ENCODE peak calls at places on chromosomes 13 and 19, in ten cellular contexts. O, Y, A, B, V, F, Q, X, L and N are unnamed samples.

GRCh38 chr19:42402376-42403116 is 12.4 kb upstream of the CNFN start:
- DNase-seq in O (no peak), V (no peak), Y (no peak), X (no peak), Q (no peak), B (no peak), F (no peak), L (peak), A (no peak), N (no peak)

GRCh38 chr19:6828698-6829633 is 56.5 kb downstream of the VAV1 start:
- DNase-seq in O (peak), Q (no peak), Y (peak), B (peak), V (no peak), L (no peak), F (no peak), X (no peak), A (no peak), N (no peak)

GRCh38 chr13:98407575-98407974 is 169.3 kb downstream of the STK24 start:
- DNase-seq in L (no peak), V (no peak), B (no peak), A (no peak), O (no peak), Q (no peak), F (no peak), X (no peak), Y (no peak), N (no peak)

GRCh38 chr19:41570639-41571112 is 5.3 kb upstream of the CEACAM21 start:
- DNase-seq in A (peak), L (peak), X (peak), B (peak), O (peak), Q (peak), F (peak), V (no peak), Y (peak), N (peak)

GRCh38 chr13:55632402-55632801 is 1508.3 kb upstream of the PRR20A start:
- DNase-seq in V (no peak), A (no peak), B (no peak), F (no peak), O (no peak), X (no peak), Q (no peak), Y (no peak), L (no peak), N (no peak)

GRCh38 chr13:102354011-102354410 is 47.8 kb downstream of the FGF14 start:
- DNase-seq in F (no peak), Y (no peak), A (no peak), L (no peak), V (no peak), Q (no peak), X (no peak), B (no peak), O (no peak), N (no peak)

GRCh38 chr19:38667552-38668205 is 20.2 kb downstream of the ACTN4 start:
- DNase-seq in X (peak), V (no peak), Y (no peak), O (no peak), A (peak), B (peak), F (no peak), Q (no peak), L (no peak), N (no peak)

GRCh38 chr13:94178625-94179244 is 300.7 kb downstream of the DCT start:
- DNase-seq in F (no peak), B (no peak), Y (no peak), Q (no peak), A (no peak), L (no peak), X (no peak), V (no peak), O (no peak), N (no peak)

GRCh38 chr19:31991984-31992655 is 353.3 kb upstream of the ZNF507 start:
- DNase-seq in O (no peak), Y (no peak), B (no peak), V (no peak), L (no peak), X (no peak), A (no peak), Q (no peak), F (no peak), N (peak)

GRCh38 chr13:106118050-106118449 is 417.4 kb downstream of the EFNB2 start:
- DNase-seq in V (no peak), F (no peak), O (no peak), B (no peak), X (no peak), L (no peak), Q (no peak), Y (no peak), A (no peak), N (no peak)

GRCh38 chr13:73722120-73722519 is 412.1 kb downstream of the KLF12 start:
- DNase-seq in L (peak), Y (no peak), O (peak), A (peak), Q (no peak), B (peak), F (no peak), X (no peak), V (no peak), N (no peak)

GRCh38 chr19:54179921-54180452 is 7.0 kb upstream of the TMC4 start:
- DNase-seq in Y (peak), V (no peak), L (peak), X (no peak), O (peak), A (peak), Q (peak), B (no peak), F (peak), N (no peak)

GRCh38 chr19:1355974-1356865 is 27.5 kb upstream of the NDUFS7 start:
- DNase-seq in Q (no peak), Y (no peak), L (no peak), X (no peak), O (no peak), V (no peak), B (no peak), A (peak), F (no peak), N (no peak)
- TF ChIP-seq CTCF in Q (no peak), Y (no peak), L (no peak), X (no peak), O (no peak), V (no peak), B (no peak), A (no peak), F (no peak), N (no peak)

GRCh38 chr13:99505814-99506269 is 4.6 kb downstream of the TM9SF2 start:
- DNase-seq in O (no peak), A (peak), L (peak), F (no peak), X (no peak), Q (no peak), V (no peak), Y (no peak), B (peak), N (no peak)
- TF ChIP-seq CTCF in O (peak), A (peak), L (peak), F (peak), X (peak), Q (peak), V (peak), Y (no peak), B (peak), N (peak)

GRCh38 chr13:66714795-66715194 is 515.3 kb downstream of the PCDH9 start:
- DNase-seq in Q (no peak), F (no peak), V (no peak), O (no peak), Y (no peak), X (no peak), A (peak), L (no peak), B (no peak), N (no peak)
- TF ChIP-seq CTCF in Q (peak), F (no peak), V (no peak), O (peak), Y (no peak), X (no peak), A (peak), L (peak), B (peak), N (peak)

DNA sequence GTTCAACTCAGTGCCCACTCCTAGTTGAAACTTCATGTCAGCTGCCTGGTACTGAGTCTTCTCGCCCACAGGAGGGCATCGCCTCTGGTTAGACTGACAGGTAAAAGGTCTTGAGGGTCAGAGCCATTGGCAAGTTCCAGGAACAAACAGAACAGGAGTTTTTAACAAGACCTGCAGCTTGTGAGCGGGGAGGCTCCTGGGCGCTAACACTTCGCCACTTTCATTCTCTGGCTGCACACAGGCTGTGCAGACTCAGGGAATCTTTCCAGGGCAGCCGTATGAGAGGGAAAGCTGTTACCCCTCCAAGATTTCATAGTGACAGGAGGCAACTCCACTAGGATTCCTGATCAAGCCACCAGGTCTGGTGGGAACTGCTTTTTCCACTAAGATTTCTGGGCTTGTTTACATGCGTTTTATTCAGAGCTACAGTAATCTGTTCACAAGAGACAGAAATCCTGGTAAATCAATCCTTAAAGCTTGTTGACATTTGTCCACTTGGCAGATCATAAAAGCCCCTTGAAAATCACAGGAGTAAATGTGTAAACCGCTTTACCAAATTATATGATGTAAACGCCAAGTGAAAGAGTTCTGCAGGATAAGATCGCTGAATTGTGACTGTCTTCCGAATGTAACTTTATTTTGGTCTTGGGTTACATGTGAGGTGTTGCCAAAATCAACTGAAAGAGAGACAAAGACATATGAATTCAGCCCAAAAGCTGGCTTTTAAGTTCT is 190.6 kb downstream of the MZT1 start:
- DNase-seq in X (no peak), Q (no peak), A (no peak), L (no peak), F (no peak), B (no peak), O (no peak), V (no peak), Y (no peak), N (no peak)
- TF ChIP-seq CTCF in X (no peak), Q (no peak), A (no peak), L (no peak), F (no peak), B (no peak), O (no peak), V (no peak), Y (no peak), N (no peak)